ENCODE peak calls at places on chromosomes 4 and X, in five cellular contexts. U, I, L, S and D are unnamed samples.

GRCh38 chr4:163681208-163681821 is 186.8 kb downstream of the TMA16 start:
- DNase-seq in S (peak; percentile 61), L (peak; percentile 43), I (peak; percentile 29), U (no peak), D (no peak)

GRCh38 chr4:142512161-142512560 is 333.9 kb downstream of the INPP4B start:
- DNase-seq in U (no peak), S (no peak), L (no peak), I (no peak), D (no peak)

GRCh38 chr4:183299464-183299863 is 20.6 kb downstream of the CLDN22 start:
- DNase-seq in U (no peak), S (no peak), I (no peak), L (no peak), D (no peak)

GRCh38 chr4:168741281-168742173 is 244.7 kb downstream of the PALLD start:
- DNase-seq in L (no peak), U (no peak), I (no peak), S (peak; percentile 28), D (no peak)

GRCh38 chrX:5113128-5113527 is 1115.5 kb downstream of the NLGN4X start:
- DNase-seq in L (no peak), S (peak; percentile 27), U (no peak), I (peak; percentile 3), D (no peak)

GRCh38 chr4:1329408-1330371 is 17.3 kb upstream of the UVSSA start:
- DNase-seq in U (peak; percentile 21), L (no peak), I (no peak), S (no peak), D (no peak)

GRCh38 chrX:100946521-100946920 is 17.8 kb upstream of the XKRX start:
- DNase-seq in L (no peak), I (peak; percentile 4), S (no peak), U (no peak), D (no peak)

GRCh38 chr4:56048621-56049427 is 100.1 kb downstream of the CEP135 start:
- DNase-seq in U (peak; percentile 21), S (peak; percentile 74), L (no peak), I (peak; percentile 59), D (peak; percentile 18)

GRCh38 chrX:54934890-54935289 is 14.3 kb downstream of the TRO start:
- DNase-seq in L (no peak), U (no peak), S (no peak), I (no peak), D (no peak)

GRCh38 chr4:93313207-93313606 is 515.3 kb upstream of the ATOH1 start:
- DNase-seq in U (no peak), I (peak; percentile 43), S (no peak), L (no peak), D (peak; percentile 22)

GRCh38 chr4:186158021-186158859 is 33.1 kb upstream of the CYP4V2 start:
- DNase-seq in L (no peak), S (no peak), U (no peak), I (no peak), D (no peak)

GRCh38 chrX:49930046-49930445 is 7.7 kb downstream of the CLCN5 start:
- DNase-seq in L (no peak), S (no peak), U (no peak), I (no peak), D (no peak)

GRCh38 chrX:10741496-10742048 is 121.2 kb upstream of the MID1 start:
- DNase-seq in L (no peak), S (no peak), U (no peak), I (no peak), D (no peak)

GRCh38 chr4:7388627-7389026 is 46.1 kb downstream of the PSAPL1 start:
- DNase-seq in U (no peak), I (no peak), S (no peak), L (no peak), D (no peak)

GRCh38 chrX:79081895-79082512 is 62.5 kb upstream of the GPR174 start:
- DNase-seq in I (peak; percentile 28), U (no peak), L (peak; percentile 23), S (peak; percentile 48), D (peak; percentile 0)

GRCh38 chr4:142155347-142155746 is 519.0 kb downstream of the IL15 start:
- DNase-seq in U (no peak), L (no peak), I (no peak), S (no peak), D (no peak)

GRCh38 chr4:153260553-153261306 is 56.5 kb downstream of the TRIM2 start:
- DNase-seq in L (no peak), I (peak; percentile 22), S (no peak), U (no peak), D (no peak)

GRCh38 chr4:86118696-86119095 is 241.2 kb downstream of the MAPK10 start:
- DNase-seq in I (no peak), L (no peak), S (no peak), U (no peak), D (no peak)

GRCh38 chr4:136650541-136651277 is 881.6 kb downstream of the PCDH18 start:
- DNase-seq in U (no peak), I (peak; percentile 70), S (no peak), L (no peak), D (peak; percentile 2)

GRCh38 chr4:139164731-139165130 is 12.3 kb downstream of the ELF2 start:
- DNase-seq in L (no peak), I (no peak), U (no peak), S (no peak), D (no peak)

GRCh38 chr4:83320548-83320947 is 14.1 kb downstream of the HPSE start:
- DNase-seq in S (peak; percentile 95), U (peak; percentile 46), I (no peak), L (peak; percentile 40), D (peak; percentile 23)

GRCh38 chrX:13658602-13659001 is 5.7 kb downstream of the TCEANC start:
- DNase-seq in I (peak; percentile 74), U (no peak), S (peak; percentile 70), L (peak; percentile 49), D (no peak)

GRCh38 chrX:119292445-119292844 is 56.4 kb downstream of the PGRMC1 start:
- DNase-seq in U (no peak), I (no peak), L (no peak), S (peak; percentile 7), D (no peak)

GRCh38 chr4:171588146-171588545 is 225.1 kb upstream of the GALNTL6 start:
- DNase-seq in L (no peak), U (no peak), S (no peak), I (no peak), D (no peak)

GRCh38 chr4:2261110-2261852 is 628 bp downstream of the MXD4 start:
- DNase-seq in I (no peak), L (no peak), U (peak; percentile 62), S (peak; percentile 71), D (no peak)

GRCh38 chrX:22795680-22796079 is 204.1 kb upstream of the DDX53 start:
- DNase-seq in U (no peak), L (no peak), S (no peak), I (no peak), D (no peak)

GRCh38 chrX:38326086-38326485 is 1.2 kb downstream of the RPGR start:
- DNase-seq in U (no peak), S (no peak), L (no peak), I (no peak), D (no peak)

GRCh38 chr4:140675599-140676231 is 80.5 kb downstream of the TBC1D9 start:
- DNase-seq in S (no peak), L (no peak), I (no peak), U (no peak), D (no peak)

GRCh38 chr4:15400911-15401671 is 26.7 kb upstream of the C1QTNF7 start:
- DNase-seq in S (peak; percentile 98), L (peak; percentile 80), I (peak; percentile 65), U (peak; percentile 50), D (peak; percentile 76)

GRCh38 chr4:141246683-141247429 is 26.2 kb downstream of the ZNF330 start:
- DNase-seq in S (no peak), U (no peak), I (peak; percentile 3), L (no peak), D (no peak)

GRCh38 chrX:20112022-20112421 is 4.7 kb downstream of the MAP7D2 start:
- DNase-seq in I (no peak), L (no peak), U (no peak), S (no peak), D (no peak)

GRCh38 chrX:20118065-20118824 is 1.5 kb upstream of the MAP7D2 start:
- DNase-seq in S (no peak), L (no peak), U (no peak), I (no peak), D (no peak)

GRCh38 chrX:20116087-20116574 is 576 bp downstream of the MAP7D2 start:
- DNase-seq in U (no peak), I (no peak), L (no peak), S (no peak), D (no peak)

DNA sequence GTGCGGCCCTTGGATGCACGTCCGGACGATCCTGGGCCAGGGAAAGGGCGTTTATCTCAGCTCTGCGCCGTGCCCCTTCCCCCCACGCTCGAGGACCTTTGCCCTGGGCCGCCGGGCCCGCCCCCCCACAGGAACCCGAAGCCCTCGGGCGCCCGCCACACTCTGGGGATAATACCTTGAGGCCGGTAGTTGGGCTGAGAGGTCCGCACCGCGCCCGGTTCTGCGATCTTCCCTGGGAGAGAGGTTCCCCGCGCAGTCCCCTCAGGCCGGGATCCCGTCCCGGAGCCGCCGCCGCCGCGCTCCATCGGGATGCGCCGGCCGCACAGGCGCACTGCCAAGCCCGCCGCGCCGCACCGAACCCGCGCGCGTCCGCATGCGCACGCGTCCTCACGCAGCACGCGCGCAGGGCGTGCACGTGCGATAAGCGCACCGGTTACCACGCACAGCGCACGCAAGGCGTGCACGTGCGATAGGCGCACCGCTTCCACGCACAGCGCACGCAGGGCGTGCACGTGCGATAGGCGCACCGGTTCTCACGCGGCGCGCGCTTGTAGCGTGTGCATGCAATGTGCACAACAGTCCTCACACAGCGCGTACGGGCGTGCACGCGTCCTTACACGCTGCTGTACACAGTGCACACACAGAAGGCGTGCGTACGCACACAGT is at the start of gene MAP7D2:
- DNase-seq in U (no peak), I (no peak), S (no peak), L (no peak), D (no peak)
- H3K4me3 ChIP-seq in U (peak within 1 kb of the TSS; percentile 53), I (peak within 1 kb of the TSS; percentile 26), S (no peak within 1 kb of the TSS), L (no peak within 1 kb of the TSS), D (peak within 1 kb of the TSS; percentile 37)

GRCh38 chrX:40644175-40644574 is 3.2 kb downstream of the CXorf38 start:
- DNase-seq in L (peak; percentile 21), I (no peak), U (no peak), S (peak; percentile 84), D (no peak)
- H3K4me3 ChIP-seq in L (peak overlapping the region; percentile 12), I (no peak overlapping the region), U (peak overlapping the region; percentile 45), S (peak overlapping the region; percentile 65), D (peak overlapping the region; percentile 36)

GRCh38 chr4:16897351-16897750 is 1.1 kb downstream of the LDB2 start:
- DNase-seq in I (peak; percentile 36), S (no peak), U (no peak), L (no peak), D (no peak)
- H3K4me3 ChIP-seq in I (peak overlapping the region; percentile 43), S (no peak overlapping the region), U (peak overlapping the region; percentile 66), L (peak overlapping the region; percentile 25), D (peak overlapping the region; percentile 36)

DNA sequence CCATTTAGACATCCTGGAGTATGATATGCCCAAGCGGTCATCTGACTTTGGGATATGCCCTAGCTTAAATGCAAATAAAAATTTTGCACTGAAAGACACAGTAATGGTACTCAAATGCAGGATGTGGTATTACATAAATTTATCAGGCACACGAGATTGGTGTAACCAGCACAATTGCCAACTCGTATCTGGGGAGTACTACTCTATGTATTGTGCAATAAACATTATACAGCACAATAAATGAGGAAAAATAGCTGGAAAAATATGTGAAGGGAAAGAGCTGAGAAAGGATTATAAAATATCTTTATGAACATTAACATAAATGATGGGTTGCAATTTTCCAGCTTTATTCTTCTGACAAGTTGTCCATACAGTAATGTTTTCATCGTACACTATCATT is 505.5 kb upstream of the TENM3 start:
- DNase-seq in S (no peak), U (no peak), I (no peak), L (no peak), D (no peak)
- H3K4me3 ChIP-seq in S (no peak overlapping the region), U (no peak overlapping the region), I (no peak overlapping the region), L (no peak overlapping the region), D (no peak overlapping the region)